ENCODE peak calls at places on chromosomes 16 and 17, in eight cellular contexts. N is heart left ventricle, Y is fibroblast of mammary gland, K is PC-3, U is K562, F is pancreas, C is left ventricle myocardium inferior, M is testis. J is an unnamed sample.

GRCh38 chr17:63785556-63785955 is 11.6 kb downstream of the DDX42 start:
- DNase-seq in N (no peak), Y (peak; percentile 56), K (peak; percentile 82), U (no peak), F (no peak), C (no peak), M (no peak), J (no peak)

GRCh38 chr17:16417896-16418683 is 2.7 kb downstream of the TRPV2 start:
- DNase-seq in N (no peak), Y (peak; percentile 79), K (peak; percentile 37), U (no peak), F (no peak), C (no peak), M (no peak), J (no peak)

GRCh38 chr17:43581130-43581529 is 35.0 kb upstream of the ETV4 start:
- DNase-seq in N (no peak), Y (no peak), K (no peak), U (no peak), F (no peak), C (no peak), M (no peak), J (no peak)

GRCh38 chr17:64212122-64212521 is 50.9 kb downstream of the TEX2 start:
- DNase-seq in N (no peak), Y (peak; percentile 70), K (no peak), U (no peak), F (no peak), C (no peak), M (no peak), J (no peak)

GRCh38 chr17:50538549-50539410 is 6.2 kb downstream of the EPN3 start:
- DNase-seq in N (no peak), Y (no peak), K (no peak), U (no peak), F (no peak), C (no peak), M (no peak), J (no peak)

GRCh38 chr17:31495049-31495885 is 103.8 kb downstream of the RAB11FIP4 start:
- DNase-seq in N (no peak), Y (no peak), K (peak; percentile 46), U (no peak), F (no peak), C (no peak), M (no peak), J (no peak)

GRCh38 chr16:47715442-47716054 is 254.4 kb downstream of the PHKB start:
- DNase-seq in N (no peak), Y (no peak), K (no peak), U (no peak), F (no peak), C (no peak), M (no peak), J (no peak)

GRCh38 chr17:1000597-1001490 is 3.9 kb downstream of the TIMM22 start:
- DNase-seq in N (no peak), Y (peak; percentile 61), K (no peak), U (no peak), F (no peak), C (peak; percentile 56), M (no peak), J (no peak)

GRCh38 chr16:59210955-59211541 is 476.9 kb upstream of the GOT2 start:
- DNase-seq in N (peak; percentile 19), Y (peak; percentile 21), K (no peak), U (no peak), F (no peak), C (no peak), M (peak; percentile 37), J (no peak)

GRCh38 chr17:9219631-9220415 is 198.5 kb downstream of the NTN1 start:
- DNase-seq in N (no peak), Y (no peak), K (no peak), U (no peak), F (no peak), C (no peak), M (no peak), J (no peak)

GRCh38 chr17:74839955-74840354 is 19.7 kb downstream of the GRIN2C start:
- DNase-seq in N (no peak), Y (no peak), K (no peak), U (no peak), F (no peak), C (no peak), M (no peak), J (no peak)

GRCh38 chr17:80421381-80422090 is 6.6 kb downstream of the ENDOV start:
- DNase-seq in N (no peak), Y (no peak), K (no peak), U (no peak), F (no peak), C (no peak), M (no peak), J (no peak)

GRCh38 chr17:8465381-8466158 is 29.9 kb downstream of the NDEL1 start:
- DNase-seq in N (no peak), Y (no peak), K (no peak), U (no peak), F (no peak), C (no peak), M (no peak), J (no peak)

GRCh38 chr16:53456625-53457024 is 22.4 kb downstream of the RBL2 start:
- DNase-seq in N (no peak), Y (no peak), K (no peak), U (no peak), F (no peak), C (no peak), M (no peak), J (no peak)

GRCh38 chr17:1774390-1775176 is 12.7 kb downstream of the SERPINF1 start:
- DNase-seq in N (no peak), Y (no peak), K (no peak), U (no peak), F (no peak), C (no peak), M (no peak), J (no peak)

GRCh38 chr16:9235837-9236236 is 144.4 kb downstream of the HAPSTR1 start:
- DNase-seq in N (no peak), Y (no peak), K (no peak), U (no peak), F (no peak), C (no peak), M (no peak), J (no peak)

GRCh38 chr17:55202906-55203305 is 61.9 kb upstream of the HLF start:
- DNase-seq in N (no peak), Y (no peak), K (no peak), U (no peak), F (no peak), C (no peak), M (no peak), J (no peak)

DNA sequence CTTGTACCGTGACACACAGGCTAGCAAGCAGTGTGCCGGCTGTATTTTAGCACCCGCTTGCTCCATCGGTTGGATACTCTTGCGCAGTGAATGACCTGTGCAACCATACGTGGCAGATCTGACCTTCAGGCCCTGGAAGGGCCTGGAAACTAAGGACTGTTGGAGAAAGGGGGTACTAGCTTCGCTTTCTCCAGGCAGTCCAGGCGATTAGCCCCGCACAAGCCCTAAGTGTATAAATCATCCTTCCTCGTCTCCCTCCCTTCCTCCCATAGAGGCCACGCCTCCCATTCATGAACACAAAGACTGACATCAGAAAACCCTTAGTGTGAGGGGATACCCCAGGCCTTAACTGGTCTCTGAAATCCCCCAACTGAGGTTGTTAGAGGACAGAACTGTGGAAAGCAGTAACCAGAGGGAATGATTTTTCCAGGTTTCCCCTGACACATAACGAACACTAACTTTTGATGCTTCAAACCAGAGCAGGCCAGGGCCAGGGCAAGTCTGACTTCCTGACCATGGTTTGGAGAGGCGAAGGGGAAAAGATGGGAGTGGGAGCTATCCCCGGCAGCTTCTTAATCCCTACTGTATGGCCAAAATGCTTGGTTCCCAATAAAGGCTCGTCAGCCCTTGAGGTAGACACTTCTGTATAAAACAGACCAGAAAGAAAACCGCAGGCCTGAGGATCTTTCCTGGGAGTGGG is 1.4 kb upstream of the DYNLL2 start:
- DNase-seq in N (no peak), Y (no peak), K (no peak), U (no peak), F (no peak), C (no peak), M (no peak), J (no peak)
- H3K4me3 ChIP-seq in N (no peak overlapping the region), Y (no peak overlapping the region), K (no peak overlapping the region), U (no peak overlapping the region), F (no peak overlapping the region), C (no peak overlapping the region), M (no peak overlapping the region), J (no peak overlapping the region)

GRCh38 chr17:28715217-28715616 is 2.5 kb downstream of the RAB34 start:
- DNase-seq in N (no peak), Y (no peak), K (no peak), U (no peak), F (no peak), C (no peak), M (no peak), J (no peak)
- H3K4me3 ChIP-seq in N (no peak overlapping the region), Y (no peak overlapping the region), K (no peak overlapping the region), U (no peak overlapping the region), F (no peak overlapping the region), C (no peak overlapping the region), M (no peak overlapping the region), J (no peak overlapping the region)

GRCh38 chr17:76260669-76261068 is 4.5 kb upstream of the UBALD2 start:
- DNase-seq in N (no peak), Y (no peak), K (no peak), U (no peak), F (no peak), C (no peak), M (no peak), J (no peak)
- H3K4me3 ChIP-seq in N (no peak overlapping the region), Y (no peak overlapping the region), K (no peak overlapping the region), U (no peak overlapping the region), F (no peak overlapping the region), C (no peak overlapping the region), M (no peak overlapping the region), J (no peak overlapping the region)

GRCh38 chr16:83599789-83600462 is 207.9 kb upstream of the HSBP1 start:
- DNase-seq in N (no peak), Y (no peak), K (no peak), U (no peak), F (no peak), C (no peak), M (no peak), J (no peak)
- H3K4me3 ChIP-seq in N (no peak overlapping the region), Y (no peak overlapping the region), K (no peak overlapping the region), U (no peak overlapping the region), F (no peak overlapping the region), C (no peak overlapping the region), M (no peak overlapping the region), J (no peak overlapping the region)

GRCh38 chr17:39935896-39936295 is 8.4 kb downstream of the LRRC3C start:
- DNase-seq in N (no peak), Y (peak; percentile 41), K (peak; percentile 9), U (no peak), F (no peak), C (no peak), M (no peak), J (no peak)
- H3K4me3 ChIP-seq in N (no peak overlapping the region), Y (no peak overlapping the region), K (no peak overlapping the region), U (no peak overlapping the region), F (no peak overlapping the region), C (no peak overlapping the region), M (no peak overlapping the region), J (no peak overlapping the region)

GRCh38 chr17:13568746-13569739 is 32.7 kb downstream of the HS3ST3A1 start:
- DNase-seq in N (no peak), Y (no peak), K (no peak), U (no peak), F (no peak), C (no peak), M (no peak), J (no peak)
- H3K4me3 ChIP-seq in N (no peak overlapping the region), Y (no peak overlapping the region), K (no peak overlapping the region), U (no peak overlapping the region), F (no peak overlapping the region), C (peak overlapping the region; percentile 17), M (no peak overlapping the region), J (no peak overlapping the region)